ENCODE peak calls at places on chromosomes 4 and X, in four cellular contexts. M is neural progenitor cell, K is mammary epithelial cell, L is mesendoderm. Z is an unnamed sample.
A peak's percentile ranks its signal among the peaks of the same experiment; 100 is the strongest.

GRCh38 chr4:41145571-41146078 is 68.7 kb downstream of the APBB2 start:
- DNase-seq in K (peak; percentile 48), L (no peak), M (peak; percentile 60), Z (no peak)

GRCh38 chr4:99811850-99812249 is 4.8 kb upstream of the DAPP1 start:
- DNase-seq in L (peak; percentile 59), K (peak; percentile 27), M (peak; percentile 59), Z (peak; percentile 57)

GRCh38 chr4:147543039-147543438 is 62.1 kb downstream of the EDNRA start:
- DNase-seq in L (no peak), M (no peak), K (no peak), Z (no peak)

GRCh38 chr4:153564630-153565525 is 98.7 kb downstream of the TMEM131L start:
- DNase-seq in L (peak; percentile 28), K (no peak), M (peak; percentile 79), Z (no peak)

GRCh38 chr4:149264093-149264733 is 551.4 kb downstream of the IQCM start:
- DNase-seq in K (peak; percentile 39), M (peak; percentile 72), L (peak; percentile 73), Z (peak; percentile 75)

GRCh38 chr4:64713256-64713840 is 304.1 kb upstream of the TECRL start:
- DNase-seq in K (peak; percentile 34), M (peak; percentile 23), L (peak; percentile 67), Z (no peak)

GRCh38 chr4:3679071-3679825 is 86.9 kb upstream of the ADRA2C start:
- DNase-seq in M (no peak), L (no peak), K (no peak), Z (peak; percentile 44)

GRCh38 chr4:76767983-76768382 is 130.0 kb downstream of the SOWAHB start:
- DNase-seq in L (peak; percentile 91), K (no peak), M (no peak), Z (no peak)

GRCh38 chr4:169756971-169757574 is 671 bp downstream of the HPF1 start:
- DNase-seq in M (no peak), K (peak; percentile 6), L (no peak), Z (no peak)

GRCh38 chr4:156901871-156902270 is 69.7 kb downstream of the PDGFC start:
- DNase-seq in L (no peak), K (no peak), M (no peak), Z (no peak)

GRCh38 chr4:5800496-5800895 is 89.5 kb downstream of the EVC start:
- DNase-seq in K (no peak), L (no peak), M (no peak), Z (no peak)

GRCh38 chr4:1813915-1814314 is 20.8 kb downstream of the FGFR3 start:
- DNase-seq in L (no peak), M (no peak), K (no peak), Z (no peak)

GRCh38 chr4:88963817-88964216 is 93.2 kb downstream of the FAM13A start:
- DNase-seq in L (no peak), M (no peak), K (peak; percentile 77), Z (no peak)

GRCh38 chr4:16250665-16251365 is 24.5 kb upstream of the TAPT1 start:
- DNase-seq in L (peak; percentile 22), M (peak; percentile 56), K (no peak), Z (no peak)

GRCh38 chrX:152850465-152850864 is 19.6 kb downstream of the NSDHL start:
- DNase-seq in M (no peak), L (no peak), K (no peak), Z (no peak)

GRCh38 chr4:69995526-69996016 is at the start of gene STATH:
- DNase-seq in M (no peak), K (no peak), L (no peak), Z (no peak)

GRCh38 chrX:50579955-50580354 is 109.3 kb upstream of the DGKK start:
- DNase-seq in L (peak; percentile 70), M (peak; percentile 78), K (peak; percentile 53), Z (peak; percentile 74)

GRCh38 chr4:14515556-14515955 is 486.7 kb upstream of the CPEB2 start:
- DNase-seq in M (no peak), K (no peak), L (no peak), Z (no peak)

GRCh38 chrX:52865328-52865980 is 2.4 kb downstream of the XAGE3 start:
- DNase-seq in M (no peak), L (no peak), K (no peak), Z (no peak)

GRCh38 chrX:136209016-136209738 is 42.0 kb downstream of the MAP7D3 start:
- DNase-seq in K (no peak), L (peak; percentile 54), M (peak; percentile 44), Z (peak; percentile 76)

GRCh38 chrX:154096140-154097002 is 1.1 kb downstream of the MECP2 start:
- DNase-seq in K (peak; percentile 10), M (peak; percentile 37), L (no peak), Z (no peak)

GRCh38 chr4:60744767-60745166 is 455.4 kb upstream of the ADGRL3 start:
- DNase-seq in L (peak; percentile 48), K (peak; percentile 23), M (peak; percentile 29), Z (peak; percentile 61)

GRCh38 chrX:40202456-40202855 is 104.7 kb upstream of the BCOR start:
- DNase-seq in L (no peak), K (no peak), M (no peak), Z (no peak)

GRCh38 chr4:40916218-40916555 is 166.4 kb downstream of the NSUN7 start:
- DNase-seq in L (no peak), M (no peak), K (no peak), Z (no peak)

GRCh38 chr4:180106122-180106521 is 2137.1 kb upstream of the TENM3 start:
- DNase-seq in L (no peak), M (no peak), K (peak; percentile 5), Z (no peak)

GRCh38 chr4:110042540-110043517 is 130.1 kb downstream of the EGF start:
- DNase-seq in M (peak; percentile 16), K (no peak), L (peak; percentile 21), Z (no peak)

GRCh38 chr4:1870328-1870577 is 940 bp upstream of the NSD2 start:
- DNase-seq in M (peak; percentile 92), L (peak; percentile 93), K (peak; percentile 88), Z (peak; percentile 95)

GRCh38 chr4:113394730-113395530 is 345.5 kb downstream of the ANK2 start:
- DNase-seq in M (peak; percentile 85), K (peak; percentile 78), L (peak; percentile 87), Z (peak; percentile 68)

GRCh38 chrX:9062621-9063020 is 28.7 kb upstream of the FAM9B start:
- DNase-seq in L (peak; percentile 24), K (no peak), M (no peak), Z (no peak)

DNA sequence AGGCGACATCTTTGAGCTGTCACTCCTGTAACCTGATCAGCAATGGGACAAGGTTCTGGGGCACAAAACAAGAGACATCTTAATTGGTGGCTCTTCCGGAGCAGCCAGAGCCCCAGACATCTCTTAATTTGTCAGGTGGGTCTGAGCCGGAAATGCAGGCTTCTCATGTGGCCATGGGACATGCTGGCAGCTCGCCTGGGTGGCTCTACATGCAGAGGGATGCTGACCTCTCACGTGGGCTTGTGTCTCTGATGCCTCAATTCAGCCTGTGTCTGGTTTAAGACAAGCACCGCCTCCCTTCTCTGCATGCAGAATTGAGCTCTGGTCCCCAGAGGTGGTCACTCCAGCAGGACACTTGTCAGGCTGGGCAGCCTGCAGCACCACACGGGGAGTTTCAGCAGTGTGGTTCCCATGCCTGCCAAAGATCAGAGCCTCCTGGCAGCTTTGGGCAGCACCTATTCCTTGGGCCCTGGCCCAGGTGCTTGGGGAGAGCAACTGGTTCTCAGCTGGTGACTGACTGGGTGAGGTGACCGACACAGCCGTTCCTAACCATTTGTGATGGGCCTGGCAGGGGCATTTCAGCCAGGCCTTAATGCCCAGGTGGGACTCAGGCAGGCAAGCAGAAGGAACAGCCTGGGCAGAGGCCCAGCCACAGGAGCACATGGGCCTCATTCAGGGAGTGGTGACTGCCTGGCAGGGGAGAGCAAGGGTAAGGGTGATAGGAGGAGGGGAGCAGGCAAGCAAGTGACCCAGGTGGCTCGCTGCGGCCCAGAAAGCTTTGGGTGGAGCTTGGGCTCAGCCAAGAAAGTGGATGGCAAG is 53.4 kb downstream of the HMX1 start:
- DNase-seq in K (no peak), L (no peak), M (peak; percentile 13), Z (no peak)
- H3K9ac ChIP-seq in K (no peak overlapping the region), L (no peak overlapping the region), M (no peak overlapping the region), Z (no peak overlapping the region)

DNA sequence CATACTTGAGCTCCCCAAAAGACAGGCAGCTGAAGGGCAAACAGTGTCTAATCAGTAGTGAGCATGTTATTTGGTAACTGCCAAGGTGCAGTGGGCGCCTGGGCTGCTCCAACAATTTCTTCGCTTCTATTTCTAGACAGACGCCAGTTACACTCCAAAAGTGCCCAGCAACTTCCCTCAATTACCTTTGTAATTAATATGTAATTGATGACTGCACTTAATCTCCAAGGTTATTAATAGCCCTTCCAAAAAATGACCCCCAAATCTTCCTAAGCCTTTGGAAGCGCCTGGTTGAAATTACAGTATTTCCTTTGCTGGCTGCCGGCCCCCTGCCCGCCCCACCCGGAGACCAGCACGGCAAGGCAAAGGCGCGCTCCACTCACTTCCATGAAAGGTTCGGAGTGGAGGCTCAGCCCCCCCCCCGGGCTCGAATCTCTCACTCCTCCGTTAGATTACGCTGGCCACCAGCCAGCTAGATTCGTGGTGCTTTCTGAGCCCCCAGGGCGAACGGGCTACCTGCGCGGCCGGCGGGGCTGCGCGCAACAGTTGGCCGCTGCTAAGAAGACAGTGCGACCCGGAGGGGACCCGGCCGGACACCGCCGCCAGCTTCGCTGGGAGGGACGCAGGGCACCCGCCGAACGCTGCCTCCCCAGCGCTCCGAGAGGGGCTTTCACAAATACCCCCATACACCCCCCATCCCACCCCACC is 1.9 kb downstream of the GPC4 start:
- DNase-seq in M (peak; percentile 45), K (no peak), L (no peak), Z (peak; percentile 50)
- H3K4me3 ChIP-seq in M (peak overlapping the region; percentile 74), K (peak overlapping the region; percentile 29), L (peak overlapping the region; percentile 71), Z (peak overlapping the region; percentile 94)

GRCh38 chrX:123425904-123426303 is 241.8 kb downstream of the GRIA3 start:
- DNase-seq in M (no peak), L (no peak), K (peak; percentile 35), Z (no peak)

GRCh38 chrX:123424546-123424945 is 240.5 kb downstream of the GRIA3 start:
- DNase-seq in L (no peak), K (peak; percentile 62), M (no peak), Z (no peak)

GRCh38 chrX:123422875-123423274 is 238.8 kb downstream of the GRIA3 start:
- DNase-seq in M (peak; percentile 9), L (peak; percentile 17), K (peak; percentile 27), Z (peak; percentile 51)

DNA sequence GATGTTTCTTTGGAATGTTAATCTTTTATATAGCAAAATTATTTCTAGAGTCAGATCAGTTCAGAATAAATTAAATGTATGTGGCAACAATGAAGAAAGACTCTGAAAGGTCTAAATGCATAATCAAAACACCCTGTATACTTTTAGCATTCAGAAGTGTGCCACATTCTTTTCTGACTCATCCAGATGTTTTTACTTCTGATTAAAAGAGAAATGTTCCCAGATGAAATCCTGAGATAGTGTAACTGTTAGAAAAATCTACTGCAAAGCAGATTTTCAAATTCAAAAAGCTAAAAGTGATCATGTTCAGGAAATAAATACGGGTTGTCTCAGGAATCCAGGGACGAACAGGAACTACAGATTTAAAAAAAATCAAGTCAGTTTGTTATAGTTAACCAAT is 241.4 kb downstream of the GRIA3 start:
- DNase-seq in L (no peak), K (no peak), M (no peak), Z (no peak)
- H3K27ac ChIP-seq in L (no peak overlapping the region), K (no peak overlapping the region), M (no peak overlapping the region), Z (no peak overlapping the region)

DNA sequence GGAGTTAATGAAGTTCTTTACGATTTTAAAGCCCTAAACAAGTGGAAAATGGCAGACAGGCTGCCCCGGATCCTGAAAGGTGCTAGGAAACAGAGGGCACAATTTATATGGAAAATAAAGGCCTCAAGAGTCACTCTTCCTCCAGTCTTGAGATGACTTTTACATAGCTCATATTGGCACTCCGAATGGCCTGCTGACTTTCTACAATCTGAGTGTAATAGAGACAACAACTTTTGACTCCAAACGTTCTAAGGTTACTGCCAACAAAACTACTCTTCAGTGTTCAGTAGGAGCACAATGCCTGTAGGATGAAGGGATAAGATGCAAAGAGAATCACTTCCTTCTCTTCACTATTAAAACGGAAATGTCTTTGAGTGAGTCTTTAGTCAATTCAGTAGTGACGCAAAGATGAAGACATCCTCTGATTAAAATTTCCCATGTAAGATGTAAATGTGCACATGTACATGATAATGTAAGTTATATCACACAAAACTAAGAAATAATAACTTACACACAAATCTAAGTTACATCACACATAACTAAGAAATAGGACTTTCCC is 40.5 kb downstream of the VEGFC start:
- DNase-seq in L (no peak), M (no peak), K (no peak), Z (no peak)
- H3K9ac ChIP-seq in L (no peak overlapping the region), M (no peak overlapping the region), K (no peak overlapping the region), Z (no peak overlapping the region)